ENCODE peak calls at places on chromosome 4, in ten cellular contexts. B is DMS53, N is mesenteric fat pad, G is choroid plexus epithelial cell, I is ACHN, E is T-cell, P is NCI-H1105, K is NCI-H1092, H is H9, S is H1. Y is an unnamed sample.

GRCh38 chr4:128244379-128244778 is 43.2 kb downstream of the PGRMC2 start:
- DNase-seq in G (peak; percentile 68), H (no peak), B (no peak), E (no peak), N (no peak), P (no peak), K (no peak), S (no peak), I (no peak), Y (no peak)

GRCh38 chr4:153450545-153450917 is 15.6 kb upstream of the TMEM131L start:
- DNase-seq in S (no peak), H (no peak), I (no peak), K (no peak), B (no peak), E (no peak), G (no peak), N (no peak), P (no peak), Y (no peak)

GRCh38 chr4:129167640-129168260 is 71.8 kb downstream of the C4orf33 start:
- DNase-seq in H (peak; percentile 69), E (no peak), I (no peak), P (no peak), S (no peak), G (peak; percentile 10), N (no peak), B (no peak), K (no peak), Y (no peak)

GRCh38 chr4:51842167-51842553 is 793 bp upstream of the DCUN1D4 start:
- DNase-seq in G (peak; percentile 43), B (peak; percentile 64), P (no peak), I (peak; percentile 31), K (no peak), H (no peak), E (no peak), N (no peak), S (no peak), Y (peak; percentile 31)

GRCh38 chr4:28225689-28226353 is 1365.2 kb downstream of the STIM2 start:
- DNase-seq in K (no peak), N (no peak), P (no peak), S (no peak), E (no peak), B (peak; percentile 29), I (no peak), H (no peak), G (peak; percentile 44), Y (no peak)

GRCh38 chr4:128782076-128782715 is 27.3 kb upstream of the JADE1 start:
- DNase-seq in N (no peak), G (no peak), H (no peak), B (peak; percentile 50), P (no peak), K (no peak), S (no peak), E (peak; percentile 45), I (no peak), Y (peak; percentile 32)

GRCh38 chr4:77146426-77147399 is 10.3 kb upstream of the CCNG2 start:
- DNase-seq in I (no peak), H (no peak), N (no peak), S (no peak), E (no peak), G (no peak), P (no peak), K (no peak), B (peak; percentile 53), Y (no peak)

GRCh38 chr4:107258359-107258758 is 222.2 kb upstream of the DKK2 start:
- DNase-seq in I (no peak), P (no peak), B (no peak), S (no peak), E (no peak), K (no peak), H (no peak), N (no peak), G (peak; percentile 28), Y (no peak)

GRCh38 chr4:147117400-147117799 is 171.7 kb upstream of the TTC29 start:
- DNase-seq in I (no peak), E (no peak), G (peak; percentile 33), H (no peak), K (no peak), B (no peak), N (no peak), S (no peak), P (no peak), Y (no peak)

GRCh38 chr4:143421609-143422008 is 84.9 kb downstream of the GAB1 start:
- DNase-seq in E (no peak), I (no peak), N (no peak), H (no peak), B (no peak), G (no peak), K (no peak), P (no peak), S (no peak), Y (no peak)

GRCh38 chr4:112379306-112379705 is 82.1 kb downstream of the ALPK1 start:
- DNase-seq in N (no peak), P (no peak), I (no peak), B (no peak), G (no peak), K (no peak), S (peak; percentile 68), E (no peak), H (peak; percentile 93), Y (no peak)